ENCODE peak calls at places on chromosomes 13 and 19, in four cellular contexts. U is activated gamma-delta T cell treated with Interleukin-2 at 50 U/mL for 16 hours, X is foreskin fibroblast, G is NCI-H774. Z is an unnamed sample.

GRCh38 chr19:54955356-54955755 is 8.0 kb upstream of the NLRP7 start:
- DNase-seq in U (no peak), X (no peak), G (no peak), Z (no peak)

GRCh38 chr13:105144936-105145335 is 1390.5 kb downstream of the EFNB2 start:
- DNase-seq in U (no peak), X (no peak), G (no peak), Z (no peak)

GRCh38 chr13:33937373-33938087 is 119.6 kb downstream of the RFC3 start:
- DNase-seq in U (no peak), X (no peak), G (no peak), Z (no peak)

GRCh38 chr13:39777527-39778061 is 122.1 kb downstream of the COG6 start:
- DNase-seq in U (no peak), X (peak), G (no peak), Z (no peak)

GRCh38 chr13:95262837-95263381 is 38.3 kb downstream of the ABCC4 start:
- DNase-seq in U (no peak), X (no peak), G (no peak), Z (no peak)

GRCh38 chr13:85586422-85586831 is 212.8 kb downstream of the SLITRK6 start:
- DNase-seq in U (no peak), X (peak), G (no peak), Z (no peak)

GRCh38 chr19:31390721-31391120 is 41.5 kb upstream of the TSHZ3 start:
- DNase-seq in U (no peak), X (no peak), G (no peak), Z (no peak)

GRCh38 chr13:113648218-113648615 is 9.8 kb downstream of the ATP4B start:
- DNase-seq in U (no peak), X (no peak), G (no peak), Z (no peak)

GRCh38 chr19:46390866-46391265 is 22.5 kb downstream of the CCDC8 start:
- DNase-seq in U (no peak), X (peak), G (no peak), Z (no peak)

GRCh38 chr19:3234800-3235199 is 10.3 kb downstream of the CELF5 start:
- DNase-seq in U (no peak), X (no peak), G (no peak), Z (no peak)

GRCh38 chr19:14265285-14266036 is 59.5 kb upstream of the ADGRL1 start:
- DNase-seq in U (no peak), X (no peak), G (no peak), Z (no peak)

GRCh38 chr13:49214917-49215376 is 5.2 kb upstream of the MLNR start:
- DNase-seq in U (peak), X (peak), G (no peak), Z (no peak)

GRCh38 chr13:113452942-113453901 is at the start of gene ADPRHL1:
- DNase-seq in U (no peak), X (peak), G (no peak), Z (peak)

GRCh38 chr13:113445791-113446487 is 7.3 kb downstream of the ADPRHL1 start:
- DNase-seq in U (no peak), X (no peak), G (no peak), Z (no peak)

GRCh38 chr13:94822356-94822755 is 110.0 kb upstream of the SOX21 start:
- DNase-seq in U (no peak), X (no peak), G (no peak), Z (no peak)

GRCh38 chr19:17468302-17469091 is 1.8 kb upstream of the SLC27A1 start:
- DNase-seq in U (no peak), X (peak), G (no peak), Z (no peak)

GRCh38 chr19:5080030-5080644 is 111.2 kb downstream of the KDM4B start:
- DNase-seq in U (no peak), X (no peak), G (no peak), Z (no peak)

GRCh38 chr13:79070343-79070974 is 335.6 kb downstream of the RBM26 start:
- DNase-seq in U (no peak), X (no peak), G (no peak), Z (no peak)

GRCh38 chr13:20993661-20994440 is 67.5 kb downstream of the LATS2 start:
- DNase-seq in U (no peak), X (peak), G (no peak), Z (no peak)

Z was measured in NCI-H2029 treated with DMSO at 0.1 percent for 48 hours.